ENCODE peak calls at places on chromosomes 5 and 9, in five cellular contexts. G is epithelial cell of proximal tubule, Q is right atrium auricular region, S is lung, V is DND-41. L is an unnamed sample.

GRCh38 chr5:6389397-6389796 is 11.1 kb upstream of the MED10 start:
- DNase-seq in G (no peak), Q (no peak), S (no peak), V (no peak), L (no peak)

GRCh38 chr5:136033244-136033643 is 4.5 kb downstream of the TGFBI start:
- DNase-seq in G (no peak), Q (no peak), S (no peak), V (no peak), L (peak)

GRCh38 chr5:141681695-141682641 is at the start of gene ARAP3:
- DNase-seq in G (no peak), Q (peak), S (peak), V (no peak), L (peak)

GRCh38 chr9:83617299-83617698 is 5.6 kb upstream of the IDNK start:
- DNase-seq in G (no peak), Q (no peak), S (no peak), V (no peak), L (no peak)

GRCh38 chr5:6255956-6256355 is 122.4 kb downstream of the MED10 start:
- DNase-seq in G (no peak), Q (no peak), S (no peak), V (no peak), L (no peak)

GRCh38 chr9:33858346-33858869 is 41.4 kb downstream of the UBE2R2 start:
- DNase-seq in G (no peak), Q (no peak), S (no peak), V (no peak), L (no peak)

GRCh38 chr5:180119886-180120220 is 48.3 kb upstream of the RNF130 start:
- DNase-seq in G (no peak), Q (no peak), S (no peak), V (no peak), L (no peak)

GRCh38 chr5:157312492-157312891 is 46.6 kb downstream of the CYFIP2 start:
- DNase-seq in G (no peak), Q (no peak), S (peak), V (peak), L (peak)

GRCh38 chr9:114991861-114992260 is 61.5 kb upstream of the TNFSF8 start:
- DNase-seq in G (no peak), Q (no peak), S (no peak), V (no peak), L (no peak)

GRCh38 chr5:139642891-139643871 is 5.0 kb upstream of the CXXC5 start:
- DNase-seq in G (no peak), Q (no peak), S (no peak), V (no peak), L (no peak)

GRCh38 chr5:54947187-54947586 is 38.2 kb downstream of the ESM1 start:
- DNase-seq in G (no peak), Q (no peak), S (no peak), V (no peak), L (no peak)

GRCh38 chr5:27266184-27266583 is 227.8 kb upstream of the CDH9 start:
- DNase-seq in G (no peak), Q (no peak), S (no peak), V (no peak), L (no peak)

GRCh38 chr9:75083188-75083976 is 4.6 kb downstream of the NMRK1 start:
- DNase-seq in G (no peak), Q (no peak), S (peak), V (no peak), L (no peak)

DNA sequence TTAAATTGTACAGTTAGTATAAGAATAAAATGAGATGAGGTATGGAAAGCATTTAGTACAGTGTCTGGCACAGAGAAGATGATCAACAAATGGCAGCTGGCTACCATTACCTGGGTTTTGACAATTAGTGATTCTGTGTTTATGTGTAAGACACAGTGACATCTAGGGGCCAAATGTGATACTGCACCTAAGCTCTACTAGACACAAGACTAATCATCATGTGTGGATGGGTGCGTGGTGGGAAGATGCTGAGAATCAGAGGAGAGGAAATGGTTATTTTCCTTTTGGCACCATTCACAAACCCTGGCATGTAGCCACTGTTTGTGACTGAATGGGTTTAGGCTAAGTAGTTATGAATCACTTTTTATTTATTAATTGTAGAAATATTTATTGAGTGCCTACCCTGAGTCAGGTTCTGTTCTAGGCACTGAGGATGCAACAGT is 109.8 kb upstream of the TBC1D2 start:
- DNase-seq in G (no peak), Q (no peak), S (no peak), V (peak), L (peak)
- TF ChIP-seq CTCF in G (peak), Q (peak), S (no peak), V (peak), L (peak)

GRCh38 chr9:121929893-121930875 is 162.9 kb downstream of the TTLL11 start:
- DNase-seq in G (no peak), Q (no peak), S (no peak), V (no peak), L (no peak)
- TF ChIP-seq CTCF in G (peak), Q (no peak), S (no peak), V (peak), L (peak)

GRCh38 chr5:150398432-150399157 is 14.1 kb downstream of the CD74 start:
- DNase-seq in G (no peak), Q (no peak), S (no peak), V (no peak), L (no peak)

GRCh38 chr5:150396247-150396646 is 16.5 kb downstream of the CD74 start:
- DNase-seq in G (no peak), Q (no peak), S (no peak), V (no peak), L (no peak)

GRCh38 chr5:150399158-150400019 is 13.3 kb downstream of the CD74 start:
- DNase-seq in G (no peak), Q (no peak), S (no peak), V (no peak), L (peak)

GRCh38 chr5:150400020-150400326 is 12.7 kb downstream of the CD74 start:
- DNase-seq in G (no peak), Q (no peak), S (no peak), V (no peak), L (no peak)

DNA sequence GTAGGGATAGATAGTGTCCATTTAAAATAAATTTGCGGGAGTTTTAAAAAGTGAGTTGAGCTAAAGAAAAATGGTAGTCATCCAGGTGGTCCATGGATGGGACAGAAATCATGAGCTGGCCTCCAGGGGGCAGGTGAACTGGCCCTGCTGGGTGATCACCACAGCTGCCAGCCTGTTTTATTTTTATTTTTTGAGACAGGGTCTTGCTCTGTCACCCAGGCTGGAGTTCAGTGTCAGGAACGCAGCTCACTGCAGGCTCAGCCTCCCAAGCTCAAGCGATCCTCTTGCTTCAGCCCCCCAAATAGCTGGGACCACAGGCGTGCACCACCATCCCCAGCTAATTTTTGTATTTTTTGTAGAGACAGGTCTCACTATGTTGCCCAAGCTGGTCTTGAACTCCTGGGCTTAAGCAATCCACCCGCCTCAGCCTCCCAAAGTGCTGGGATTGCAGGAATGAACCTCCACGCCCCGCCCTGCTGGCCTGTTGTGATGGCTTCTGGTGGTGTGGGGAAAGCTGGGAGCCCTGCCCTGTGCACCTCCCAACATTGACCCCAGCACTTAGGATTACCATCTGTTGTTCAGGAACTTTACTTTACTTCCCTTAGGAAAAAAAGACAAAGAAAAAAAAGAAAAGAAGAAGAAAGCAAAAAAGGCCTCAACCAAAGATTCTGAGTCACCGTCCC is 14.8 kb downstream of the CD74 start:
- DNase-seq in G (no peak), Q (no peak), S (no peak), V (no peak), L (no peak)
- TF ChIP-seq CTCF in G (no peak), Q (no peak), S (no peak), V (no peak), L (no peak)

DNA sequence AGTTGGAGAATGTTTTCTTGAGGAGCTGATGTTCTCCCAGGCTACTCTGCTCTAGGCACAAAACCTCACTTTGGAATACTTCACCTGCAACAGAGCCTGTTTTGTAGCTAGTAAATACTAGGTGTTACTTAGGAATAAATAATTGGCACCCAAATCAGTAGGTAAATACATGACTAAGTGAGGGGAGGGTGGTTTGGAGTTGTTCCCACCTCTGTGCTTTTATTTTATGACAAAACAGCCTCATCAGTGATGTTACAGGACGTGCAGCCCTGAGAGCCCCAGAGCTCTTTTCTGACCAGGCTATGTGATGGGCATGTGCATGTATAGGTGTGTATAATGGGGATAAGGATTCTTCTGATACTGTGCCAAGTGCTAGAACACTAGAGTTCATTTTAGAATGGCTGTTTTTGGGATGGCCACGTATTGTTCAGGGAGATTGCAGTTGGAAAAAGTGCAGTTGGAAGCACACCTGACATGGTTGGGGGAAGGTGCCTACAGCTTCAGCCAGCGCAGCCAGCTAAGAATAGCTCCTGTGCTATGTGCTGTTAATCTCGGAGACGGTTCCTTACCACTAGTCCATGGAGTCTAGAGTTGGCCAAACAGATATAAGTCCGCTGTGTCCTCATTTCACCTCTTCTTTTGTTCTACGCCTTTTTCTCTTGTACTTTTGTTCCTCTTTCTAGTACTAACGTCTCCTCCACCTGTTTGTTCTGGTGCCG is 284.8 kb downstream of the FANCC start:
- DNase-seq in G (no peak), Q (no peak), S (no peak), V (no peak), L (no peak)
- TF ChIP-seq CTCF in G (no peak), Q (no peak), S (no peak), V (no peak), L (no peak)

L was measured in AG10803.